ENCODE peak calls at places on chromosomes 2 and 18, in seven cellular contexts. W is fibroblast of pulmonary artery, E is kidney, S is epithelial cell of esophagus, D is fibroblast of mammary gland, L is thyroid gland, X is heart left ventricle. C is an unnamed sample.

GRCh38 chr2:7007846-7008741 is 90.9 kb downstream of the RNF144A start:
- DNase-seq in W (peak), E (peak), S (no peak), D (peak), L (peak), X (peak), C (peak)

GRCh38 chr2:40434638-40435296 is 17.1 kb downstream of the SLC8A1 start:
- DNase-seq in W (peak), E (no peak), S (peak), D (peak), L (no peak), X (no peak), C (no peak)

GRCh38 chr2:192571636-192572035 is 376.9 kb upstream of the TMEFF2 start:
- DNase-seq in W (no peak), E (no peak), S (no peak), D (no peak), L (no peak), X (no peak), C (no peak)

GRCh38 chr18:80176334-80177080 is 67.4 kb downstream of the ADNP2 start:
- DNase-seq in W (no peak), E (peak), S (no peak), D (peak), L (peak), X (no peak), C (peak)

GRCh38 chr2:222690564-222691200 is 19.2 kb downstream of the MOGAT1 start:
- DNase-seq in W (peak), E (peak), S (peak), D (peak), L (peak), X (peak), C (peak)

GRCh38 chr18:58792086-58792485 is 72.6 kb upstream of the ZNF532 start:
- DNase-seq in W (no peak), E (no peak), S (no peak), D (no peak), L (no peak), X (no peak), C (no peak)

GRCh38 chr2:20350105-20350712 is 435 bp downstream of the PUM2 start:
- DNase-seq in W (no peak), E (peak), S (peak), D (no peak), L (peak), X (peak), C (peak)

GRCh38 chr2:45653584-45653983 is 2.1 kb downstream of the PRKCE start:
- DNase-seq in W (no peak), E (no peak), S (no peak), D (no peak), L (no peak), X (no peak), C (no peak)

GRCh38 chr2:26974352-26974751 is 3.9 kb downstream of the MAPRE3 start:
- DNase-seq in W (no peak), E (no peak), S (no peak), D (no peak), L (no peak), X (no peak), C (no peak)

GRCh38 chr2:83572400-83572799 is 886.7 kb downstream of the SUCLG1 start:
- DNase-seq in W (no peak), E (no peak), S (peak), D (no peak), L (no peak), X (no peak), C (no peak)

GRCh38 chr2:54103454-54104314 is 11.7 kb upstream of the ACYP2 start:
- DNase-seq in W (peak), E (peak), S (peak), D (peak), L (peak), X (no peak), C (no peak)

GRCh38 chr18:48123324-48123723 is 192.9 kb upstream of the SMAD2 start:
- DNase-seq in W (no peak), E (no peak), S (no peak), D (no peak), L (peak), X (no peak), C (no peak)

GRCh38 chr2:8405334-8405733 is 276.5 kb upstream of the ID2 start:
- DNase-seq in W (no peak), E (no peak), S (no peak), D (no peak), L (no peak), X (no peak), C (no peak)

GRCh38 chr2:225512873-225513580 is 113.5 kb downstream of the NYAP2 start:
- DNase-seq in W (peak), E (no peak), S (peak), D (peak), L (no peak), X (no peak), C (no peak)

GRCh38 chr18:38654966-38655365 is 1089.4 kb upstream of the CELF4 start:
- DNase-seq in W (peak), E (no peak), S (no peak), D (no peak), L (no peak), X (no peak), C (no peak)

GRCh38 chr2:129759186-129760010 is 220.1 kb upstream of the RAB6C start:
- DNase-seq in W (no peak), E (no peak), S (no peak), D (no peak), L (no peak), X (no peak), C (no peak)

GRCh38 chr2:11630855-11631254 is 39.1 kb downstream of the NTSR2 start:
- DNase-seq in W (no peak), E (no peak), S (no peak), D (no peak), L (no peak), X (no peak), C (no peak)

GRCh38 chr18:58394607-58395425 is 234.1 kb downstream of the ALPK2 start:
- DNase-seq in W (no peak), E (no peak), S (peak), D (peak), L (no peak), X (no peak), C (no peak)

GRCh38 chr2:241354668-241355658 is 1.1 kb upstream of the FARP2 start:
- DNase-seq in W (peak), E (peak), S (peak), D (peak), L (peak), X (peak), C (peak)
- H3K4me3 ChIP-seq in W (peak), E (peak), S (peak), D (no peak), L (no peak), X (peak), C (peak)

GRCh38 chr18:6732952-6733351 is 3.4 kb downstream of the ARHGAP28 start:
- DNase-seq in W (no peak), E (no peak), S (no peak), D (no peak), L (no peak), X (no peak), C (no peak)
- TF ChIP-seq CTCF in W (peak), E (no peak), S (no peak), D (peak), L (no peak), X (no peak), C (no peak)

GRCh38 chr2:100513650-100514049 is 43.4 kb downstream of the NMS start:
- DNase-seq in W (no peak), E (no peak), S (no peak), D (no peak), L (no peak), X (no peak), C (no peak)
- H3K4me3 ChIP-seq in W (no peak), E (no peak), S (no peak), D (no peak), L (no peak), X (no peak), C (no peak)

DNA sequence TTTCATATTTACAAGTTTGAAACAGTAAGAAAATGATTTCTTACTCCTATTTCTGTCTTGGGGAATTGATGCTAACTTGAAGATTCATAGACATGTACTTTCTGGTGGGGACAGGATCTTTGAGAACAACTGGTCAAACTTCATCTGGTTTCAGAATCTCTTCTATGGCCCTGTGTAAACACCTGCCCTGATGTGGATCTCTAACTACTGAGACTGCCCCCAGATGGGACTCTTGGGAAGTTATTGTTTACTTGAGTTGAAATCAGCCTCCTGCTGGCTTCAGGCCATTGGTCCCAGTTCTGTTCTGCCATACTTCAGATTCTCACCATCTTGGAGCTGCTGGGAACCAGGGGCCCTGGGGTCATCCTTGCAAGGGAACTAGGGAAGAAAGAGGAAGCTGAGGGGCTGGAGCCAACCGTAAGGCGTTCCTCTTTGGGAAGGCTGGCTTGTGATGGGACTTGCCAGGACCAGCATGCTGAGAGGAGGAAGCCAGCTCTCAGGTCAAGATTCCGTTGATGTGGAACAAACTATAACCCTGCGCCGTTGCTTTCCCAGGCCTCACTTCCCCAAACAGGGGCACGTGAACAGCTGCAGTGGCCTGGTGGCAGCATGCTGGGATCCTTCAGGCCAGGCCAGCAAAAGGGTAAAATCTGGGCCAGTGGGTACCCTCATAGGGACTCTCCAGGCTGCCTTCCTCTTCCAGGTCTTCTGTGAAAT is 135.5 kb upstream of the CXCR4 start:
- DNase-seq in W (no peak), E (no peak), S (no peak), D (no peak), L (no peak), X (peak), C (no peak)
- TF ChIP-seq CTCF in W (no peak), E (no peak), S (no peak), D (no peak), L (no peak), X (no peak), C (no peak)

C was measured in upper lobe of right lung.